ENCODE peak calls at places on chromosomes 13 and 19, in nine cellular contexts. One of them, this sample, is unnamed.

GRCh38 chr13:29537736-29538624 is 57.5 kb downstream of the SLC7A1 start:
- DNase-seq in CD4-positive, alpha-beta T cell: no peak
- DNase-seq in psoas muscle: no peak
- DNase-seq in endodermal cell: no peak
- DNase-seq in RWPE1: no peak
- DNase-seq in GM23248: peak; percentile 45
- DNase-seq in CD8-positive, alpha-beta T cell: no peak
- DNase-seq in thoracic aorta: no peak
- DNase-seq in esophagus squamous epithelium: no peak
- DNase-seq in this sample: no peak

GRCh38 chr19:1008268-1009042 is 8.2 kb downstream of the GRIN3B start:
- DNase-seq in thoracic aorta: no peak
- DNase-seq in GM23248: no peak
- DNase-seq in endodermal cell: no peak
- DNase-seq in esophagus squamous epithelium: no peak
- DNase-seq in CD4-positive, alpha-beta T cell: no peak
- DNase-seq in RWPE1: no peak
- DNase-seq in psoas muscle: peak; percentile 49
- DNase-seq in CD8-positive, alpha-beta T cell: no peak
- DNase-seq in this sample: no peak

GRCh38 chr13:105377452-105377851 is 1158.0 kb downstream of the EFNB2 start:
- DNase-seq in CD4-positive, alpha-beta T cell: no peak
- DNase-seq in GM23248: no peak
- DNase-seq in thoracic aorta: no peak
- DNase-seq in esophagus squamous epithelium: no peak
- DNase-seq in psoas muscle: no peak
- DNase-seq in CD8-positive, alpha-beta T cell: no peak
- DNase-seq in endodermal cell: no peak
- DNase-seq in RWPE1: no peak
- DNase-seq in this sample: no peak

GRCh38 chr19:47421844-47422395 is 2.6 kb upstream of the MEIS3 start:
- DNase-seq in psoas muscle: no peak
- DNase-seq in thoracic aorta: no peak
- DNase-seq in RWPE1: no peak
- DNase-seq in endodermal cell: peak; percentile 91
- DNase-seq in GM23248: peak; percentile 52
- DNase-seq in esophagus squamous epithelium: no peak
- DNase-seq in CD8-positive, alpha-beta T cell: no peak
- DNase-seq in CD4-positive, alpha-beta T cell: no peak
- DNase-seq in this sample: no peak

GRCh38 chr13:24605923-24606372 is 74.3 kb upstream of the ATP12A start:
- DNase-seq in thoracic aorta: no peak
- DNase-seq in CD4-positive, alpha-beta T cell: no peak
- DNase-seq in RWPE1: no peak
- DNase-seq in psoas muscle: no peak
- DNase-seq in endodermal cell: peak; percentile 72
- DNase-seq in esophagus squamous epithelium: no peak
- DNase-seq in GM23248: peak; percentile 58
- DNase-seq in CD8-positive, alpha-beta T cell: no peak
- DNase-seq in this sample: peak; percentile 31

GRCh38 chr13:48749699-48750473 is 96.2 kb downstream of the CYSLTR2 start:
- DNase-seq in psoas muscle: peak; percentile 90
- DNase-seq in GM23248: peak; percentile 100
- DNase-seq in RWPE1: peak; percentile 87
- DNase-seq in endodermal cell: peak; percentile 88
- DNase-seq in CD4-positive, alpha-beta T cell: no peak
- DNase-seq in CD8-positive, alpha-beta T cell: peak; percentile 17
- DNase-seq in esophagus squamous epithelium: peak; percentile 32
- DNase-seq in thoracic aorta: peak; percentile 75
- DNase-seq in this sample: peak; percentile 92

GRCh38 chr13:34302596-34302995 is 484.6 kb downstream of the RFC3 start:
- DNase-seq in psoas muscle: no peak
- DNase-seq in endodermal cell: no peak
- DNase-seq in esophagus squamous epithelium: no peak
- DNase-seq in CD4-positive, alpha-beta T cell: no peak
- DNase-seq in CD8-positive, alpha-beta T cell: no peak
- DNase-seq in GM23248: no peak
- DNase-seq in RWPE1: no peak
- DNase-seq in thoracic aorta: no peak
- DNase-seq in this sample: no peak

GRCh38 chr13:80336335-80336734 is 4.6 kb downstream of the SPRY2 start:
- DNase-seq in CD8-positive, alpha-beta T cell: no peak
- DNase-seq in GM23248: peak; percentile 57
- DNase-seq in thoracic aorta: no peak
- DNase-seq in esophagus squamous epithelium: no peak
- DNase-seq in psoas muscle: no peak
- DNase-seq in RWPE1: no peak
- DNase-seq in endodermal cell: no peak
- DNase-seq in CD4-positive, alpha-beta T cell: no peak
- DNase-seq in this sample: no peak

GRCh38 chr19:17765069-17765618 is 13.9 kb downstream of the FCHO1 start:
- DNase-seq in GM23248: no peak
- DNase-seq in endodermal cell: peak; percentile 16
- DNase-seq in CD4-positive, alpha-beta T cell: no peak
- DNase-seq in thoracic aorta: no peak
- DNase-seq in esophagus squamous epithelium: no peak
- DNase-seq in CD8-positive, alpha-beta T cell: no peak
- DNase-seq in psoas muscle: peak; percentile 74
- DNase-seq in RWPE1: no peak
- DNase-seq in this sample: no peak

GRCh38 chr19:1252221-1252817 is 3.9 kb downstream of the MIDN start:
- DNase-seq in CD8-positive, alpha-beta T cell: peak; percentile 58
- DNase-seq in psoas muscle: peak; percentile 96
- DNase-seq in RWPE1: peak; percentile 54
- DNase-seq in GM23248: peak; percentile 98
- DNase-seq in CD4-positive, alpha-beta T cell: peak; percentile 61
- DNase-seq in esophagus squamous epithelium: peak; percentile 83
- DNase-seq in thoracic aorta: peak; percentile 83
- DNase-seq in endodermal cell: no peak
- DNase-seq in this sample: peak; percentile 90

GRCh38 chr19:6047741-6048231 is 62.5 kb downstream of the RFX2 start:
- DNase-seq in RWPE1: peak; percentile 40
- DNase-seq in CD4-positive, alpha-beta T cell: no peak
- DNase-seq in CD8-positive, alpha-beta T cell: no peak
- DNase-seq in thoracic aorta: no peak
- DNase-seq in psoas muscle: no peak
- DNase-seq in endodermal cell: peak; percentile 88
- DNase-seq in esophagus squamous epithelium: no peak
- DNase-seq in GM23248: peak; percentile 76
- DNase-seq in this sample: no peak

GRCh38 chr19:3788991-3789778 is 3.0 kb upstream of the MATK start:
- DNase-seq in esophagus squamous epithelium: no peak
- DNase-seq in RWPE1: no peak
- DNase-seq in GM23248: no peak
- DNase-seq in CD8-positive, alpha-beta T cell: peak; percentile 26
- DNase-seq in CD4-positive, alpha-beta T cell: no peak
- DNase-seq in thoracic aorta: no peak
- DNase-seq in endodermal cell: peak; percentile 36
- DNase-seq in psoas muscle: no peak
- DNase-seq in this sample: no peak

DNA sequence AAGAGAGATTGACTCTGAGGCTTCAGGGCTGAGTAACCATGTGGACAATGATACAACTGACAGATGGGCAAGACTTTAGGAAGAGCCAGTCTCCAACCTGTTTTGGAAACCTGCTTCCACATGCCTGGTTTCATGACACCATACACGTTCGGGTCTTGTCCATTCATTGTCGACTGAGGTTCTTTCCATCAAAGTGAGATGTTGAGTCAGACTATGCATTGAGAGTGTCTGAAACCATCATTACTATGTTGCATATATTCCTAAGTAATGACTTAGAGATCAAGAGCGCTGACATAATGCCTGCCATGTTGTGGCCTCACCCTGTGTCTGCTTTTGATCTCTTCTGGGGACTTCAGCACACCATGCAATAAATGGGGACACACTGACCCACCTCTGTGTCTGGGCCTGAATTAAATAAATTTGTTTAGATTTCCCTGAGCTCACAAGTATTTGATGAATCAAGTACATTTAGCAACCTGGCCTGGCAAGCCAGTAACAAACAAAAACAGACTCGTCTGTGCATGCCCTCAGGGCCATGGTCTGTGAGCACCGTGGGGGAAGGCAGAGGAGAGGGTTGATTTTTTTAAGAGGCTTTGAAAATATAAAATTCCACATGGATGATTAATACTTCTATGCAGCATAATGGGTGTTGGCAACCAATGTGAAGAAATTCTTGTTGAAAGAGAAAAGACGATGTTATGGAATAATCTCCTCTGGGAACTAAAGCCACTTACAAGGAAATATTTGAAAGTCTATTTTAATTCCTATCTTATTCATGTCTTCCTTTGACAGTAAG is 49.9 kb upstream of the UBAC2 start:
- DNase-seq in CD4-positive, alpha-beta T cell: no peak
- DNase-seq in endodermal cell: no peak
- DNase-seq in esophagus squamous epithelium: no peak
- DNase-seq in RWPE1: peak; percentile 96
- DNase-seq in GM23248: peak; percentile 88
- DNase-seq in psoas muscle: no peak
- DNase-seq in CD8-positive, alpha-beta T cell: no peak
- DNase-seq in thoracic aorta: no peak
- DNase-seq in this sample: peak; percentile 99
- H3K27ac ChIP-seq in CD4-positive, alpha-beta T cell: no peak overlapping the region
- H3K27ac ChIP-seq in endodermal cell: no peak overlapping the region
- H3K27ac ChIP-seq in esophagus squamous epithelium: peak overlapping the region; percentile 71
- H3K27ac ChIP-seq in RWPE1: peak overlapping the region; percentile 83
- H3K27ac ChIP-seq in GM23248: peak overlapping the region; percentile 82
- H3K27ac ChIP-seq in psoas muscle: no peak overlapping the region
- H3K27ac ChIP-seq in CD8-positive, alpha-beta T cell: no peak overlapping the region
- H3K27ac ChIP-seq in thoracic aorta: no peak overlapping the region
- H3K27ac ChIP-seq in this sample: peak overlapping the region; percentile 95

DNA sequence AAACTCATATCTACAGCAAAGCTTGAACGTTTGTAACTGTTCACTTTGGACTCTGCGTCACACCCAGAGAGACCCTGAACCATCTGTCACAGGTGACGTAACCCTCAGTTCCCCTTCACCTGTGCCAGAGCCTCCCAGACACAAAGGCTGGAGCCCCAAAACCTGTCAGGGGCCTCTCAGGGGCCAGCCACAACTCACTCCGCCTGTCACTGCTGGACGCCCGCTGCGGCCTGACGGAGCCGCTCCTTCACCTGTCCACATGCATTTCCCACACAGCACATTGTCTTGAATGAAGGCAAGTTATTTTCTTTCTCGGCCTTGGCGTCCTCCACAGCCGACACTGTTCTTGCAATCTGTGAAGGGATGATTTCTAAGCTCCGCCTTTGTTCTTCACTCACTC is 7.9 kb downstream of the RASA3 start:
- DNase-seq in GM23248: no peak
- DNase-seq in esophagus squamous epithelium: no peak
- DNase-seq in CD8-positive, alpha-beta T cell: no peak
- DNase-seq in CD4-positive, alpha-beta T cell: no peak
- DNase-seq in thoracic aorta: no peak
- DNase-seq in endodermal cell: no peak
- DNase-seq in psoas muscle: peak; percentile 19
- DNase-seq in RWPE1: no peak
- DNase-seq in this sample: no peak
- H3K27ac ChIP-seq in GM23248: peak overlapping the region; percentile 30
- H3K27ac ChIP-seq in esophagus squamous epithelium: no peak overlapping the region
- H3K27ac ChIP-seq in CD8-positive, alpha-beta T cell: peak overlapping the region; percentile 32
- H3K27ac ChIP-seq in CD4-positive, alpha-beta T cell: no peak overlapping the region
- H3K27ac ChIP-seq in thoracic aorta: no peak overlapping the region
- H3K27ac ChIP-seq in endodermal cell: no peak overlapping the region
- H3K27ac ChIP-seq in psoas muscle: peak overlapping the region; percentile 56
- H3K27ac ChIP-seq in RWPE1: peak overlapping the region; percentile 73
- H3K27ac ChIP-seq in this sample: no peak overlapping the region

GRCh38 chr19:41997121-41997850 is 3.3 kb upstream of the ATP1A3 start:
- DNase-seq in GM23248: peak; percentile 75
- DNase-seq in psoas muscle: no peak
- DNase-seq in RWPE1: peak; percentile 75
- DNase-seq in endodermal cell: peak; percentile 91
- DNase-seq in esophagus squamous epithelium: no peak
- DNase-seq in thoracic aorta: no peak
- DNase-seq in CD4-positive, alpha-beta T cell: no peak
- DNase-seq in CD8-positive, alpha-beta T cell: peak; percentile 5
- DNase-seq in this sample: no peak

GRCh38 chr19:41993612-41994483 is at the start of gene ATP1A3:
- DNase-seq in GM23248: peak; percentile 81
- DNase-seq in endodermal cell: peak; percentile 86
- DNase-seq in CD4-positive, alpha-beta T cell: peak; percentile 42
- DNase-seq in RWPE1: peak; percentile 92
- DNase-seq in thoracic aorta: no peak
- DNase-seq in esophagus squamous epithelium: no peak
- DNase-seq in CD8-positive, alpha-beta T cell: peak; percentile 49
- DNase-seq in psoas muscle: no peak
- DNase-seq in this sample: no peak

GRCh38 chr19:41994994-41995958 is 1.2 kb upstream of the ATP1A3 start:
- DNase-seq in GM23248: no peak
- DNase-seq in thoracic aorta: no peak
- DNase-seq in CD4-positive, alpha-beta T cell: no peak
- DNase-seq in RWPE1: no peak
- DNase-seq in esophagus squamous epithelium: no peak
- DNase-seq in endodermal cell: no peak
- DNase-seq in psoas muscle: no peak
- DNase-seq in CD8-positive, alpha-beta T cell: no peak
- DNase-seq in this sample: no peak

GRCh38 chr19:41995959-41996797 is 2.1 kb upstream of the ATP1A3 start:
- DNase-seq in psoas muscle: no peak
- DNase-seq in CD8-positive, alpha-beta T cell: no peak
- DNase-seq in GM23248: peak; percentile 40
- DNase-seq in esophagus squamous epithelium: no peak
- DNase-seq in RWPE1: no peak
- DNase-seq in CD4-positive, alpha-beta T cell: no peak
- DNase-seq in endodermal cell: peak; percentile 78
- DNase-seq in thoracic aorta: no peak
- DNase-seq in this sample: no peak

GRCh38 chr19:41994521-41994971 is 516 bp upstream of the ATP1A3 start:
- DNase-seq in RWPE1: no peak
- DNase-seq in psoas muscle: no peak
- DNase-seq in thoracic aorta: no peak
- DNase-seq in CD4-positive, alpha-beta T cell: no peak
- DNase-seq in CD8-positive, alpha-beta T cell: no peak
- DNase-seq in esophagus squamous epithelium: no peak
- DNase-seq in endodermal cell: no peak
- DNase-seq in GM23248: no peak
- DNase-seq in this sample: no peak
- H3K27ac ChIP-seq in RWPE1: no peak overlapping the region
- H3K27ac ChIP-seq in psoas muscle: no peak overlapping the region
- H3K27ac ChIP-seq in thoracic aorta: no peak overlapping the region
- H3K27ac ChIP-seq in CD4-positive, alpha-beta T cell: no peak overlapping the region
- H3K27ac ChIP-seq in CD8-positive, alpha-beta T cell: no peak overlapping the region
- H3K27ac ChIP-seq in esophagus squamous epithelium: no peak overlapping the region
- H3K27ac ChIP-seq in endodermal cell: no peak overlapping the region
- H3K27ac ChIP-seq in GM23248: no peak overlapping the region
- H3K27ac ChIP-seq in this sample: no peak overlapping the region

GRCh38 chr19:12596485-12596884 is 14.1 kb downstream of the ZNF490 start:
- DNase-seq in thoracic aorta: no peak
- DNase-seq in endodermal cell: no peak
- DNase-seq in RWPE1: no peak
- DNase-seq in CD8-positive, alpha-beta T cell: no peak
- DNase-seq in GM23248: no peak
- DNase-seq in CD4-positive, alpha-beta T cell: no peak
- DNase-seq in esophagus squamous epithelium: no peak
- DNase-seq in psoas muscle: no peak
- DNase-seq in this sample: no peak

GRCh38 chr19:12597594-12597993 is 13.0 kb downstream of the ZNF490 start:
- DNase-seq in CD4-positive, alpha-beta T cell: no peak
- DNase-seq in thoracic aorta: no peak
- DNase-seq in GM23248: no peak
- DNase-seq in esophagus squamous epithelium: no peak
- DNase-seq in RWPE1: no peak
- DNase-seq in endodermal cell: no peak
- DNase-seq in psoas muscle: no peak
- DNase-seq in CD8-positive, alpha-beta T cell: no peak
- DNase-seq in this sample: no peak

GRCh38 chr19:12596927-12597548 is 13.6 kb downstream of the ZNF490 start:
- DNase-seq in thoracic aorta: no peak
- DNase-seq in esophagus squamous epithelium: no peak
- DNase-seq in GM23248: no peak
- DNase-seq in RWPE1: no peak
- DNase-seq in CD4-positive, alpha-beta T cell: no peak
- DNase-seq in endodermal cell: no peak
- DNase-seq in CD8-positive, alpha-beta T cell: no peak
- DNase-seq in psoas muscle: no peak
- DNase-seq in this sample: no peak
- H3K27ac ChIP-seq in thoracic aorta: no peak overlapping the region
- H3K27ac ChIP-seq in esophagus squamous epithelium: no peak overlapping the region
- H3K27ac ChIP-seq in GM23248: no peak overlapping the region
- H3K27ac ChIP-seq in RWPE1: no peak overlapping the region
- H3K27ac ChIP-seq in CD4-positive, alpha-beta T cell: no peak overlapping the region
- H3K27ac ChIP-seq in endodermal cell: no peak overlapping the region
- H3K27ac ChIP-seq in CD8-positive, alpha-beta T cell: no peak overlapping the region
- H3K27ac ChIP-seq in psoas muscle: no peak overlapping the region
- H3K27ac ChIP-seq in this sample: no peak overlapping the region